ENCODE peak calls at places on chromosomes 3 and 15, in six cellular contexts. Y is hepatocyte, P is neural progenitor cell, O is GM23248, Q is HCT116, T is PC-3. Z is an unnamed sample.

GRCh38 chr3:105868745-105869530 is at the start of gene CBLB:
- DNase-seq in Y (peak; percentile 95), P (peak; percentile 95), O (peak; percentile 99), Q (peak; percentile 88), T (peak; percentile 97), Z (peak; percentile 90)

GRCh38 chr3:14472471-14473351 is 67.4 kb downstream of the GRIP2 start:
- DNase-seq in T (peak; percentile 92), O (peak; percentile 96), Y (peak; percentile 69), P (no peak), Q (peak; percentile 32), Z (no peak)

GRCh38 chr3:145903472-145904013 is 257.4 kb downstream of the PLOD2 start:
- DNase-seq in P (no peak), T (no peak), Q (no peak), Y (no peak), O (no peak), Z (no peak)

GRCh38 chr3:29515451-29515850 is 234.6 kb downstream of the RBMS3 start:
- DNase-seq in O (peak; percentile 68), T (peak; percentile 67), P (no peak), Q (no peak), Y (no peak), Z (peak; percentile 29)

GRCh38 chr3:68271145-68271544 is 616.7 kb upstream of the SUCLG2 start:
- DNase-seq in T (no peak), Y (no peak), O (no peak), P (peak; percentile 11), Q (no peak), Z (no peak)

GRCh38 chr3:15634671-15635661 is 33.4 kb downstream of the BTD start:
- DNase-seq in P (no peak), T (no peak), Y (peak; percentile 46), Q (no peak), O (peak; percentile 72), Z (no peak)

GRCh38 chr3:58116161-58116955 is 94.4 kb downstream of the DNASE1L3 start:
- DNase-seq in T (no peak), Y (no peak), O (no peak), Q (no peak), P (no peak), Z (peak; percentile 15)

GRCh38 chr3:168591587-168591986 is 495.9 kb upstream of the GOLIM4 start:
- DNase-seq in Y (no peak), P (no peak), O (no peak), T (no peak), Q (no peak), Z (no peak)

GRCh38 chr15:29143909-29144308 is 125.7 kb downstream of the NSMCE3 start:
- DNase-seq in Q (no peak), P (no peak), O (peak; percentile 90), T (peak; percentile 51), Y (no peak), Z (no peak)

GRCh38 chr15:77239892-77240608 is 169.1 kb upstream of the TSPAN3 start:
- DNase-seq in Y (no peak), Q (no peak), O (peak; percentile 42), T (no peak), P (no peak), Z (no peak)

DNA sequence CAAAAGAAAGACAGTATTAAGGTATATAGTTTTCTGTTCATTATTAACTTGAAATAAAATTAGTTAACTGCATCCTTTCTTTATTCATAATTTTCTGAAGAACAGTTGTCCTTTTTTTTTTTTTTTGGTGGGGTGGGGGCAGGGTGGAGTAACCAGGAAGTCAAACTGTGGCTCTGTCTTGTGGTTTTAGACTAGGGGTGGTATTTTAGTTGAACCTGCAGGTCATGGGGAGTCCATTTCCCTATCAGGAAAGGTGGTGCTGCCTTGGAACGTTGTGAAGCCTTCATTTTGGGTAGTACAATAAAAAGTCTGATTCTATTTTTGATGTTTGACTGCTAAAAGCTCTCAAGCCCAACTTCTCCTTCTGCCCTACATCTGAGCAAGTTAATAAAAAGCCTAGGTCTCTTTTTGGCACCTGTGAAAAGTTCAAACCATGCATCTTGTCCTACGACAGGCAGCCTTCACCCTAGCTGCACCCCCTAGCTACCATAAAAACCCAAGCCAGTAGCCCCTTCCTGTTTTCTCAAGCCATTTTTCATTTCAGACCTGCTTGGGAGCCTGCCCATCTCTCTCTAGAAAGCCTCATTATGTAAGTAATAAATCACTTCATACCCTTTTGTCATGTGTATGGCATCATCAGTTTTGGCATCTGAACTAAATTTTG is 31.2 kb upstream of the RIOX2 start:
- DNase-seq in Y (no peak), T (no peak), Q (no peak), O (no peak), P (no peak), Z (peak; percentile 10)
- TF ChIP-seq EZH2phosphoT487 in Y (no peak), T (no peak), Q (no peak), O (no peak), P (no peak), Z (no peak)

GRCh38 chr3:179563298-179563934 is 690 bp downstream of the ACTL6A start:
- DNase-seq in Q (peak; percentile 48), O (peak; percentile 96), Y (peak; percentile 88), P (peak; percentile 87), T (peak; percentile 69), Z (peak; percentile 81)
- TF ChIP-seq EZH2phosphoT487 in Q (no peak), O (no peak), Y (no peak), P (no peak), T (no peak), Z (no peak)

DNA sequence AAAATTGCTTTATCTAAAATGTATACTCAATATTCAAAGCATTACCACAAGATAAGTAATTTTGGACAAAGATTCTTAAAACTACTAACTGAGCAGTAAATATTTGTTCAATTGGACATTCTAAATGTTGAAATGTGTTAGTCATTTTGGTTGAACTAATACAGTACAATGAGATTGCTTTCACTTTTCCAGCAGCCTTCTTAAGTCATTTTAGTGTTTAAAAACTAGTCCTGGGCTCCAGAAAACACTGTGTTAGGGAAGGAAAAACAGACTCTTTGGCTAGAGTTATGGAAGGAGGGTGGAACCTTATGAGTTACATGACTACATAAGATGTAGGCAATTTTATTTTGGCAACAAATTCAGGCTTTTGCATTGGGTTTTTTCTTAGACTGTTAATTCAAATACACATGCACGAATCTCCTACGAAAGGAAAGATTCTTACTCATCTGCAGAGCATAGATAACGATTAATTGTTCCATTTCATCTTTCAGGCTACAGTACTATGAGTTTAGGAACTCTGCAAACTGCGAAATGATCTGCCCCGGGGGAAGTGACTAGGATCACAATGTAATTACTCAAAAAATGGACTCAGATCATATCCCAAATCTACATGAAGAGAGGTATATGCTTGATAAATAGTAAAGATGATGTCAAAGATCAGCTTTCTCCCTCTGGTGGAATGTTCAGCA is 492.8 kb upstream of the MDFIC2 start:
- DNase-seq in O (peak; percentile 84), Q (no peak), P (no peak), Y (no peak), T (peak; percentile 74), Z (no peak)
- TF ChIP-seq EZH2phosphoT487 in O (no peak), Q (no peak), P (no peak), Y (no peak), T (no peak), Z (no peak)

GRCh38 chr3:160225181-160226025 is at the start of gene C3orf80:
- DNase-seq in T (peak; percentile 52), Y (peak; percentile 69), O (peak; percentile 81), Q (peak; percentile 21), P (peak; percentile 85), Z (peak; percentile 30)
- TF ChIP-seq EZH2phosphoT487 in T (peak; percentile 44), Y (no peak), O (no peak), Q (no peak), P (peak; percentile 80), Z (no peak)

GRCh38 chr15:25762015-25762662 is 101.0 kb downstream of the ATP10A start:
- DNase-seq in P (no peak), O (peak; percentile 13), T (no peak), Y (no peak), Q (no peak), Z (no peak)
- TF ChIP-seq EZH2phosphoT487 in P (no peak), O (no peak), T (no peak), Y (no peak), Q (no peak), Z (no peak)

GRCh38 chr3:21893250-21893649 is 142.2 kb upstream of the ZNF385D start:
- DNase-seq in Y (no peak), P (no peak), T (peak; percentile 65), O (peak; percentile 50), Q (no peak), Z (no peak)
- TF ChIP-seq EZH2phosphoT487 in Y (no peak), P (no peak), T (no peak), O (no peak), Q (no peak), Z (no peak)

GRCh38 chr3:52401551-52401950 is 43.4 kb downstream of the SEMA3G start:
- DNase-seq in P (no peak), T (no peak), O (no peak), Y (no peak), Q (no peak), Z (no peak)

GRCh38 chr3:52403271-52403841 is 41.5 kb downstream of the SEMA3G start:
- DNase-seq in Y (no peak), O (no peak), P (no peak), T (no peak), Q (no peak), Z (no peak)

GRCh38 chr3:52401021-52401420 is 43.9 kb downstream of the SEMA3G start:
- DNase-seq in P (no peak), Y (no peak), O (no peak), T (no peak), Q (no peak), Z (no peak)

GRCh38 chr3:52402706-52403270 is 42.1 kb downstream of the SEMA3G start:
- DNase-seq in Q (no peak), Y (no peak), O (no peak), P (no peak), T (no peak), Z (no peak)

GRCh38 chr3:52402101-52402521 is 42.8 kb downstream of the SEMA3G start:
- DNase-seq in Q (no peak), Y (no peak), T (no peak), O (no peak), P (no peak), Z (no peak)
- TF ChIP-seq EZH2phosphoT487 in Q (no peak), Y (no peak), T (no peak), O (no peak), P (no peak), Z (no peak)

GRCh38 chr15:48941913-48942312 is 21.8 kb downstream of the SHC4 start:
- DNase-seq in O (no peak), Q (no peak), T (no peak), Y (no peak), P (no peak), Z (no peak)

GRCh38 chr15:48939686-48940085 is 24.0 kb downstream of the SHC4 start:
- DNase-seq in P (no peak), O (peak; percentile 98), T (peak; percentile 89), Q (no peak), Y (peak; percentile 43), Z (no peak)

GRCh38 chr15:48936666-48937065 is 27.1 kb downstream of the SHC4 start:
- DNase-seq in P (no peak), O (peak; percentile 89), T (no peak), Q (no peak), Y (no peak), Z (no peak)

GRCh38 chr15:48937886-48938285 is 25.8 kb downstream of the SHC4 start:
- DNase-seq in Y (no peak), T (no peak), O (no peak), P (no peak), Q (no peak), Z (no peak)

DNA sequence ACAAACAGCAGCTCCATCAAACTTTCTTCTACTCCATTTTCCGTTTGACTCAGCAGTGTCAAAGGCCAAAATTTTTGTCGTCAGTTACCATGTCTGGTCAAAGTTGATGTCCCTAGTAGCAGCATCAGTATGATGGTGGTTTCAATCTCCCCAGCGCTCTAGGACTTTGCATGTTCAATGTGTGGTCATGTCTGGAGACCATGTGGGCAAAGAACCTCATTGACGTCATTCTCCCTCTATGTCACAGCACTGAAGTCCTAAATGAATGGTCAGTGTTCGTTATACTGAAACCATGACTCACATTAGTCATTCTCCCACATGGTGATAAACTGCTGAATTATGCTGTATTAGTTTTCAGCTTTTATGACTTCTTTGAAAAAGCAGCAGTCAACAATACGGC is 23.2 kb downstream of the SHC4 start:
- DNase-seq in T (peak; percentile 86), Y (peak; percentile 23), O (peak; percentile 96), P (no peak), Q (no peak), Z (no peak)
- TF ChIP-seq EZH2phosphoT487 in T (no peak), Y (no peak), O (no peak), P (no peak), Q (no peak), Z (no peak)